ENCODE peak calls at places on chromosomes 6 and 20, in ten cellular contexts. N is PC-3, S is left lung, J is breast epithelium, R is pancreas, I is A549, E is cardiac muscle cell, D is lower lobe of right lung, P is IMR-90, B is psoas muscle. T is an unnamed sample.
A peak's percentile ranks its signal among the peaks of the same experiment; 100 is the strongest.

GRCh38 chr6:32825966-32826365 is 9.2 kb upstream of the HLA-DOB start:
- DNase-seq in N (peak; percentile 54), S (no peak), J (no peak), R (no peak), I (peak; percentile 24), E (peak; percentile 81), D (no peak), P (peak; percentile 55), B (no peak), T (no peak)

GRCh38 chr6:17429381-17430061 is 36.1 kb downstream of the CAP2 start:
- DNase-seq in N (no peak), S (no peak), J (no peak), R (no peak), I (no peak), E (no peak), D (no peak), P (peak; percentile 88), B (no peak), T (no peak)

GRCh38 chr20:11204926-11205768 is 531.3 kb upstream of the JAG1 start:
- DNase-seq in N (peak; percentile 84), S (no peak), J (peak; percentile 33), R (no peak), I (peak; percentile 89), E (peak; percentile 81), D (peak; percentile 48), P (peak; percentile 71), B (peak; percentile 30), T (peak; percentile 79)

GRCh38 chr6:166771701-166772100 is 144.7 kb upstream of the RPS6KA2 start:
- DNase-seq in N (no peak), S (no peak), J (no peak), R (no peak), I (no peak), E (no peak), D (no peak), P (no peak), B (no peak), T (no peak)

GRCh38 chr6:90458353-90459224 is 128.3 kb downstream of the MAP3K7 start:
- DNase-seq in N (no peak), S (no peak), J (no peak), R (no peak), I (no peak), E (peak; percentile 27), D (no peak), P (no peak), B (no peak), T (peak; percentile 7)

GRCh38 chr6:108168026-108168463 is 2.2 kb downstream of the NR2E1 start:
- DNase-seq in N (no peak), S (no peak), J (no peak), R (no peak), I (no peak), E (no peak), D (no peak), P (no peak), B (no peak), T (no peak)

GRCh38 chr20:4056880-4057279 is 41.5 kb upstream of the RNF24 start:
- DNase-seq in N (no peak), S (no peak), J (no peak), R (no peak), I (no peak), E (no peak), D (no peak), P (no peak), B (no peak), T (no peak)

GRCh38 chr6:83815631-83816030 is 37.5 kb upstream of the RIPPLY2 start:
- DNase-seq in N (peak; percentile 56), S (no peak), J (no peak), R (no peak), I (peak; percentile 3), E (peak; percentile 6), D (no peak), P (no peak), B (no peak), T (no peak)

GRCh38 chr6:45687570-45687969 is 309.8 kb upstream of the SUPT3H start:
- DNase-seq in N (no peak), S (no peak), J (no peak), R (no peak), I (no peak), E (no peak), D (no peak), P (no peak), B (no peak), T (no peak)

GRCh38 chr6:79671605-79672266 is 40.6 kb downstream of the SH3BGRL2 start:
- DNase-seq in N (peak; percentile 71), S (peak; percentile 69), J (peak; percentile 51), R (peak; percentile 56), I (peak; percentile 7), E (no peak), D (peak; percentile 86), P (peak; percentile 40), B (peak; percentile 20), T (peak; percentile 15)

GRCh38 chr6:10081075-10081474 is 333.8 kb downstream of the TFAP2A start:
- DNase-seq in N (no peak), S (no peak), J (no peak), R (no peak), I (no peak), E (no peak), D (no peak), P (no peak), B (no peak), T (no peak)

GRCh38 chr20:19945732-19946670 is 71.2 kb upstream of the NAA20 start:
- DNase-seq in N (no peak), S (no peak), J (peak; percentile 60), R (no peak), I (no peak), E (peak; percentile 57), D (no peak), P (no peak), B (no peak), T (no peak)
- H3K27ac ChIP-seq in N (no peak overlapping the region), S (no peak overlapping the region), J (peak overlapping the region; percentile 90), R (peak overlapping the region; percentile 17), I (no peak overlapping the region), E (peak overlapping the region; percentile 61), D (peak overlapping the region; percentile 83), P (no peak overlapping the region), B (no peak overlapping the region), T (peak overlapping the region; percentile 82)

DNA sequence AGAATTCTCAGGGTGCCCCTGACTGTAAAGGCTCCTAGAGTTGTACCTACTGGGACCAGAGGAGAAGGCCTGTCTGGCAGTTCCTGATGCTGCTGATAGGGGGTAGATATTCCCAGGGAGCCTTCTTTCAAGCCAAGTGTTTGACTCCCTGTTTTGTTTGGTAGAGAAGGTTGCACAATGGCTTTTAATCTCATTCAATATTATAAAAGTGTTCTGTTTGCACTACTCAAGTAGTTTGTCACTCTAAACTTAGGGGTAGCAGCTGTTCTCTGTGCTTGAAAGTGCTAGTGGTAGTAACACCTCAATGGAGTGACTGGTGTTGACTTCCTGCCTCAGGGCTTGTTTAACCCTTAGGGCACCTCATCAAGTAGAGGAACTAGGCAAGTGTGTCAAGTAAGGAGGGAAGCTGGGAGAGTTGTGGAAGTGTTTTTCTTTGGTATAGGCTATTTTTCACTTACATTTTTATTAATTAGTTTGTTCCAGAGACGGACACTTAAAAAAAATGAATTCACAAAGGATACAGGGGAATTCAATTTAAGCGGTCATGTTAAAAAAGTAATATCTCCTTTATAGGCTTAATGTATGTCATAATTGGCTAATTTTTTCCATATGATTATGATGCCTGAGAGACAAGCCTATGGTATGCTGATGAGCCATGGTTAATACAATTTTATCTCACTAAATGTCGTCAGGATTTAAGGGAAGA is 38.1 kb downstream of the BICRAL start:
- DNase-seq in N (no peak), S (no peak), J (no peak), R (no peak), I (peak; percentile 9), E (peak; percentile 49), D (no peak), P (no peak), B (no peak), T (no peak)
- TF ChIP-seq CTCF in N (no peak), S (peak; percentile 26), J (no peak), R (no peak), I (no peak), E (peak; percentile 31), D (peak; percentile 37), P (peak; percentile 20), B (peak; percentile 35), T (peak; percentile 4)

GRCh38 chr20:49964964-49965780 is 17.6 kb upstream of the SNAI1 start:
- DNase-seq in N (peak; percentile 69), S (no peak), J (no peak), R (peak; percentile 56), I (peak; percentile 78), E (peak; percentile 51), D (no peak), P (no peak), B (no peak), T (no peak)

GRCh38 chr20:49969234-49969633 is 13.5 kb upstream of the SNAI1 start:
- DNase-seq in N (peak; percentile 42), S (no peak), J (no peak), R (no peak), I (no peak), E (no peak), D (no peak), P (no peak), B (no peak), T (no peak)

GRCh38 chr20:49969946-49970345 is 12.8 kb upstream of the SNAI1 start:
- DNase-seq in N (peak; percentile 81), S (no peak), J (no peak), R (no peak), I (no peak), E (no peak), D (no peak), P (no peak), B (no peak), T (no peak)

GRCh38 chr20:49961413-49961812 is 21.4 kb upstream of the SNAI1 start:
- DNase-seq in N (no peak), S (no peak), J (no peak), R (no peak), I (no peak), E (no peak), D (no peak), P (peak; percentile 53), B (no peak), T (no peak)

DNA sequence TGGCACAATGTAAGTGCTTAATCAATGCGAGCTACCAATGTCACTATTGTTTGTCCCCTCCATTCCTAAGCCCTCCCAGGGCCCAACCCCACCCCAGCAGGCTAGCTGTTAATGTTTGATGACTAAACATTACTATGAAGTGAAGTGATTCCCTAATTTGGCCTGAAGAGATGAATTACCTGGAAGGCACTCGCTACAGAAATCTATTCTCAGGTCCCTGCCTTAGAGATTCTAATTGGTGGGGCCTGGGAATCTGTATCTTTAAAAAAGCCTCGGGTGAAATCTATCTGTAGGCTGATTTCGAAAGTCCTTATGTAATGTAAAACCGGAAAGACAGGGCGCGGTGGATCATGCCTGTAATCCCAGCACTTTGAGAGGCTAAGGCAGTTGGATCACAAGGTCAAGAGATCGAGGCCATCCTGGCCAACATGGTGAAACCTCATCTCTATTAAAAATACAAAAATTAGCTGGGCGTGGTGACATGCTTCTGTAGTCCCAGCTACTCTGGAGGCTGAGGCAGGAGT is 16.9 kb upstream of the SNAI1 start:
- DNase-seq in N (peak; percentile 33), S (no peak), J (no peak), R (no peak), I (no peak), E (no peak), D (no peak), P (no peak), B (no peak), T (no peak)
- H3K4me1 ChIP-seq in N (peaks cover 35% of the 10 kb centered on the region), S (peaks cover 19% of the 10 kb centered on the region), J (no peaks in the 10 kb centered on the region), R (no peaks in the 10 kb centered on the region), I (peaks cover 25% of the 10 kb centered on the region), E (no peaks in the 10 kb centered on the region), D (no peaks in the 10 kb centered on the region), P (peaks cover 2% of the 10 kb centered on the region), B (peaks cover 18% of the 10 kb centered on the region), T (no peaks in the 10 kb centered on the region)

GRCh38 chr6:52502306-52503029 is 74.4 kb downstream of the TRAM2 start:
- DNase-seq in N (no peak), S (no peak), J (no peak), R (no peak), I (no peak), E (no peak), D (no peak), P (no peak), B (no peak), T (no peak)
- H3K27ac ChIP-seq in N (no peak overlapping the region), S (no peak overlapping the region), J (no peak overlapping the region), R (no peak overlapping the region), I (peak overlapping the region; percentile 82), E (no peak overlapping the region), D (peak overlapping the region; percentile 80), P (no peak overlapping the region), B (no peak overlapping the region), T (no peak overlapping the region)